ENCODE peak calls at places on chromosomes 7 and 10, in seven cellular contexts. Y, J, Q, I, K, A and U are unnamed samples.

GRCh38 chr10:60800918-60801317 is 22.6 kb downstream of the CDK1 start:
- DNase-seq in Y (no peak), J (no peak), Q (no peak), I (no peak), K (no peak), A (no peak), U (no peak)

GRCh38 chr10:68192113-68192512 is 39.8 kb downstream of the ATOH7 start:
- DNase-seq in Y (peak), J (no peak), Q (no peak), I (no peak), K (no peak), A (no peak), U (no peak)

GRCh38 chr7:152341039-152341913 is 94.5 kb downstream of the KMT2C start:
- DNase-seq in Y (peak), J (peak), Q (peak), I (no peak), K (no peak), A (peak), U (peak)

GRCh38 chr10:73818402-73818801 is 7.0 kb upstream of the NDST2 start:
- DNase-seq in Y (no peak), J (no peak), Q (no peak), I (no peak), K (no peak), A (no peak), U (no peak)

GRCh38 chr10:77195101-77195500 is 442.5 kb downstream of the KCNMA1 start:
- DNase-seq in Y (peak), J (peak), Q (peak), I (no peak), K (no peak), A (no peak), U (peak)

GRCh38 chr7:28142650-28143049 is 37.9 kb downstream of the JAZF1 start:
- DNase-seq in Y (no peak), J (no peak), Q (no peak), I (no peak), K (no peak), A (no peak), U (no peak)

GRCh38 chr10:46018453-46019169 is 11.8 kb downstream of the NCOA4 start:
- DNase-seq in Y (peak), J (no peak), Q (no peak), I (no peak), K (no peak), A (no peak), U (no peak)

GRCh38 chr7:90580051-90580450 is 16.1 kb upstream of the CDK14 start:
- DNase-seq in Y (peak), J (no peak), Q (no peak), I (no peak), K (no peak), A (no peak), U (no peak)

GRCh38 chr10:122344741-122345258 is 29.7 kb upstream of the PLEKHA1 start:
- DNase-seq in Y (peak), J (peak), Q (no peak), I (no peak), K (no peak), A (peak), U (no peak)

GRCh38 chr7:94133460-94133859 is 129.3 kb upstream of the BET1 start:
- DNase-seq in Y (peak), J (peak), Q (no peak), I (no peak), K (no peak), A (no peak), U (peak)

GRCh38 chr10:69818676-69819239 is 17.1 kb downstream of the COL13A1 start:
- DNase-seq in Y (no peak), J (no peak), Q (no peak), I (no peak), K (no peak), A (no peak), U (no peak)

GRCh38 chr7:22094413-22095304 is 149.0 kb upstream of the CDCA7L start:
- DNase-seq in Y (peak), J (no peak), Q (no peak), I (no peak), K (no peak), A (no peak), U (no peak)

GRCh38 chr7:155533827-155534690 is 12.3 kb downstream of the CNPY1 start:
- DNase-seq in Y (no peak), J (no peak), Q (peak), I (no peak), K (no peak), A (no peak), U (no peak)
- H3K4me3 ChIP-seq in Y (peak), J (peak), Q (peak), I (no peak), K (no peak), A (no peak), U (no peak)

GRCh38 chr10:44176311-44176710 is 208.6 kb downstream of the CXCL12 start:
- DNase-seq in Y (no peak), J (no peak), Q (no peak), I (no peak), K (no peak), A (no peak), U (no peak)
- H3K4me3 ChIP-seq in Y (no peak), J (no peak), Q (no peak), I (no peak), K (no peak), A (no peak), U (no peak)

DNA sequence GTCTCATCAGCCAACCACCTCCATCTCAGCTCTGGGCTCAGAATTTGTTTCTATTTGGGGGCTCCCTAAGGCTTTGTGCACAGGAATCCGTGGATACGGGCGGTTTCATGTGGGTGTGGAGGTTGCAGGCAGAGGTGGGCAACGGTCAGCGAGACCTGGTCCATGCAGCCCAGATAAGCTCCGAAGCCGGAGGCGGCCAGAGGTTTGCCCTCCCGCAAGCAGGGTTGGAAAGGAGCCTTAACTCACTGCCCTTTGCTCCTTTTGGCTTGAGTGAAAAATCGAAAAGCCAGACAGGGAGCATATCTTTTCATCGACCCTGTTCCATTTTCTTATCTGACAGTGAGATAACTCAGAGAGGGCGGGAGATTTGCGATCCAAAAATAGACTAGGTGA is 1.5 kb downstream of the GRM3 start:
- DNase-seq in Y (no peak), J (no peak), Q (no peak), I (no peak), K (no peak), A (no peak), U (no peak)
- H3K4me3 ChIP-seq in Y (no peak), J (no peak), Q (no peak), I (no peak), K (no peak), A (no peak), U (no peak)

DNA sequence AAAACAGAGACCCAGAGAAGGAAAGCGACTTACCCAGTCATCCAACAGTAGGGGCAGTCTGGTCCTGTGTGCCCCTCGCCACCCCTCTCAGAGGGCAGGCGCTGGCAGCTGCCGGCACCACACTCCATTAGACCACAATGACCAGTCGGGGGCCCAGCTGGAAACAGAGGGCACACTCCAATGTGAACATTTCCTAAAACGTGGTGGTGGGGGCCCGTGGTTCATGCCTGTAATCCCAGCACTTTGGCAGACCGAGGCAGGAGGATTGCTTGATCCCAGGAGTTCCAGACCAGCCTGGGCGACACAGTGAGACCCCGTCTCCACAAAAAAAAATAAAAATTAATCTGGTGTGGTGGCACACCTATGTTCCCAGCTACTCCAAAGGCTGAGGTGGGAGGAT is 912 bp upstream of the OAT start:
- DNase-seq in Y (no peak), J (no peak), Q (no peak), I (no peak), K (no peak), A (no peak), U (no peak)
- H3K4me3 ChIP-seq in Y (no peak), J (no peak), Q (peak), I (no peak), K (no peak), A (no peak), U (no peak)

GRCh38 chr7:33850768-33851167 is 54.6 kb upstream of the BMPER start:
- DNase-seq in Y (no peak), J (no peak), Q (no peak), I (no peak), K (no peak), A (no peak), U (no peak)

GRCh38 chr7:33853361-33854062 is 51.8 kb upstream of the BMPER start:
- DNase-seq in Y (peak), J (no peak), Q (no peak), I (no peak), K (no peak), A (no peak), U (peak)

GRCh38 chr7:33854951-33855350 is 50.4 kb upstream of the BMPER start:
- DNase-seq in Y (peak), J (peak), Q (no peak), I (no peak), K (no peak), A (no peak), U (peak)

GRCh38 chr7:33852838-33853237 is 52.5 kb upstream of the BMPER start:
- DNase-seq in Y (no peak), J (no peak), Q (no peak), I (no peak), K (no peak), A (no peak), U (no peak)

GRCh38 chr7:33854178-33854577 is 51.2 kb upstream of the BMPER start:
- DNase-seq in Y (peak), J (peak), Q (no peak), I (no peak), K (no peak), A (no peak), U (peak)
- H3K4me3 ChIP-seq in Y (no peak), J (no peak), Q (no peak), I (no peak), K (no peak), A (no peak), U (no peak)

GRCh38 chr7:80511964-80512363 is at the start of gene GNAT3:
- DNase-seq in Y (no peak), J (no peak), Q (no peak), I (no peak), K (no peak), A (no peak), U (no peak)
- H3K4me3 ChIP-seq in Y (no peak), J (no peak), Q (no peak), I (no peak), K (no peak), A (no peak), U (no peak)

GRCh38 chr10:10039600-10039999 is 978.1 kb upstream of the CELF2 start:
- DNase-seq in Y (no peak), J (no peak), Q (no peak), I (no peak), K (no peak), A (no peak), U (no peak)
- H3K4me3 ChIP-seq in Y (no peak), J (no peak), Q (no peak), I (no peak), K (no peak), A (no peak), U (no peak)

DNA sequence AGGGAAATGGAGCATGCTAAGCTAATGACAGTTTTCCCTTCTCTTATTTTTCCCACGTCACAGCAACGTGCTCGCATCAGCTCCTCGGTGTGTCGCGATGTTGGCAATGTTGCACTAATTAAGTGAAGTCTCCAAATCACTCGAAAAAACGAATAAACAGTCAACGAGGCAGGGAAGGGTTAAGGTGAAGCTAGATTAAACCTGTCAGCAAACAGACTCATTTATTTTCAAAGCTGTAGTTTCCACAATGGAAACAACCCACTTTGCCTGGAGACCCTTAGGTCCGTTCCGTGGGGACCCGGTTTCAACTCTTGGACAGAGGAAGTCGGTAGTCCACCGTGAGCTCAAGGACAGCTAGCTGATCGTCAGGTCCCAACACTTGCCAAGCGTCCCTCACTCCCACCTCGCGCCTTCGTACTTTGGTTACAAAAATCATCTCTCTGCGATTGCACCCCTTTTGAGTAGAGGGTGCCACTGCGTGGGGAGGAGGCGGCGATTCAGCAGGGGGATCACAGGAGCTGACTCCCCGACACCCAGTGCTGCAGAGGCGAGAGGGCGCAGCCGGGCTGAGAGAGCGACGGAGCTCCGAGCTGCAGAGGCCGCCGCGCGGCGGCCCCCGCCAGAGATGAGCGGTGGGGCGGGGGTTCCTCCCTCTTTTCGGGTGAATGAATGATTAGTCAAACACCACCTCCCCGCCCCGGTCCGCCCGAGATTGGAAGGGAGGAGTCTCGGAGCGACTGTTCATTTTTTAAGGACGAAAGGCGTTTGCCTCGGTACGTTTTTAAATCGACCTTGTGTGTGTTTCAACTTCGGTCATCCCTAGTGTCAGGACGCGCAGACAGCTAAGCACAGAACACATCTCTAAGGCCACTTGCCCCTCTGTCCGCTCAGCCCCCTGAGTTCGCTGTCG is 1.3 kb upstream of the BMPER start:
- DNase-seq in Y (peak), J (no peak), Q (peak), I (no peak), K (no peak), A (no peak), U (no peak)
- H3K4me3 ChIP-seq in Y (peak), J (peak), Q (peak), I (peak), K (peak), A (peak), U (peak)